ENCODE peak calls at places on chromosomes 12 and 14, in ten cellular contexts. One of them, this sample, is unnamed.

GRCh38 chr12:111482464-111482863 is 76.7 kb downstream of the SH2B3 start:
- DNase-seq in esophagus muscularis mucosa: no peak
- DNase-seq in K562: no peak
- DNase-seq in spleen: no peak
- DNase-seq in stomach: no peak
- DNase-seq in HCT116: no peak
- DNase-seq in suprapubic skin: no peak
- DNase-seq in breast epithelium: no peak
- DNase-seq in transverse colon: no peak
- DNase-seq in GM12878: no peak
- DNase-seq in this sample: no peak

GRCh38 chr12:124814741-124815613 is 48.7 kb downstream of the SCARB1 start:
- DNase-seq in esophagus muscularis mucosa: no peak
- DNase-seq in K562: no peak
- DNase-seq in spleen: no peak
- DNase-seq in stomach: no peak
- DNase-seq in HCT116: no peak
- DNase-seq in suprapubic skin: no peak
- DNase-seq in breast epithelium: no peak
- DNase-seq in transverse colon: peak
- DNase-seq in GM12878: no peak
- DNase-seq in this sample: no peak

GRCh38 chr12:92085040-92085439 is 60.6 kb downstream of the BTG1 start:
- DNase-seq in esophagus muscularis mucosa: no peak
- DNase-seq in K562: no peak
- DNase-seq in spleen: no peak
- DNase-seq in stomach: no peak
- DNase-seq in HCT116: no peak
- DNase-seq in suprapubic skin: no peak
- DNase-seq in breast epithelium: no peak
- DNase-seq in transverse colon: no peak
- DNase-seq in GM12878: no peak
- DNase-seq in this sample: no peak

GRCh38 chr12:113333111-113333750 is 1.7 kb downstream of the SLC8B1 start:
- DNase-seq in esophagus muscularis mucosa: no peak
- DNase-seq in K562: no peak
- DNase-seq in spleen: no peak
- DNase-seq in stomach: no peak
- DNase-seq in HCT116: no peak
- DNase-seq in suprapubic skin: no peak
- DNase-seq in breast epithelium: no peak
- DNase-seq in transverse colon: no peak
- DNase-seq in GM12878: no peak
- DNase-seq in this sample: no peak

GRCh38 chr12:106136263-106136662 is 2.5 kb downstream of the NUAK1 start:
- DNase-seq in esophagus muscularis mucosa: peak
- DNase-seq in K562: peak
- DNase-seq in spleen: peak
- DNase-seq in stomach: peak
- DNase-seq in HCT116: peak
- DNase-seq in suprapubic skin: peak
- DNase-seq in breast epithelium: peak
- DNase-seq in transverse colon: peak
- DNase-seq in GM12878: no peak
- DNase-seq in this sample: peak

GRCh38 chr12:132904718-132905328 is 17.4 kb upstream of the CHFR start:
- DNase-seq in esophagus muscularis mucosa: peak
- DNase-seq in K562: peak
- DNase-seq in spleen: peak
- DNase-seq in stomach: peak
- DNase-seq in HCT116: no peak
- DNase-seq in suprapubic skin: peak
- DNase-seq in breast epithelium: peak
- DNase-seq in transverse colon: peak
- DNase-seq in GM12878: no peak
- DNase-seq in this sample: peak

GRCh38 chr12:10491766-10492165 is 13.9 kb upstream of the EIF2S3B start:
- DNase-seq in esophagus muscularis mucosa: no peak
- DNase-seq in K562: no peak
- DNase-seq in spleen: no peak
- DNase-seq in stomach: no peak
- DNase-seq in HCT116: no peak
- DNase-seq in suprapubic skin: no peak
- DNase-seq in breast epithelium: no peak
- DNase-seq in transverse colon: no peak
- DNase-seq in GM12878: no peak
- DNase-seq in this sample: no peak

GRCh38 chr12:124914392-124915248 is at the start of gene UBC:
- DNase-seq in esophagus muscularis mucosa: peak
- DNase-seq in K562: peak
- DNase-seq in spleen: peak
- DNase-seq in stomach: peak
- DNase-seq in HCT116: peak
- DNase-seq in suprapubic skin: peak
- DNase-seq in breast epithelium: peak
- DNase-seq in transverse colon: peak
- DNase-seq in GM12878: no peak
- DNase-seq in this sample: peak

GRCh38 chr12:122799635-122800243 is 25.4 kb downstream of the CCDC62 start:
- DNase-seq in esophagus muscularis mucosa: no peak
- DNase-seq in K562: no peak
- DNase-seq in spleen: peak
- DNase-seq in stomach: no peak
- DNase-seq in HCT116: no peak
- DNase-seq in suprapubic skin: no peak
- DNase-seq in breast epithelium: no peak
- DNase-seq in transverse colon: no peak
- DNase-seq in GM12878: no peak
- DNase-seq in this sample: no peak

GRCh38 chr14:55073856-55074255 is 22.4 kb downstream of the MAPK1IP1L start:
- DNase-seq in esophagus muscularis mucosa: no peak
- DNase-seq in K562: no peak
- DNase-seq in spleen: no peak
- DNase-seq in stomach: no peak
- DNase-seq in HCT116: no peak
- DNase-seq in suprapubic skin: no peak
- DNase-seq in breast epithelium: peak
- DNase-seq in transverse colon: no peak
- DNase-seq in GM12878: no peak
- DNase-seq in this sample: no peak

GRCh38 chr12:15978431-15978950 is 67.4 kb downstream of the DERA start:
- DNase-seq in esophagus muscularis mucosa: no peak
- DNase-seq in K562: no peak
- DNase-seq in spleen: no peak
- DNase-seq in stomach: no peak
- DNase-seq in HCT116: no peak
- DNase-seq in suprapubic skin: no peak
- DNase-seq in breast epithelium: no peak
- DNase-seq in transverse colon: no peak
- DNase-seq in GM12878: no peak
- DNase-seq in this sample: no peak

GRCh38 chr12:105201389-105201788 is 34.6 kb downstream of the APPL2 start:
- DNase-seq in esophagus muscularis mucosa: no peak
- DNase-seq in K562: no peak
- DNase-seq in spleen: no peak
- DNase-seq in stomach: peak
- DNase-seq in HCT116: no peak
- DNase-seq in suprapubic skin: no peak
- DNase-seq in breast epithelium: no peak
- DNase-seq in transverse colon: no peak
- DNase-seq in GM12878: no peak
- DNase-seq in this sample: no peak

GRCh38 chr14:64663174-64663573 is 41.0 kb upstream of the PLEKHG3 start:
- DNase-seq in esophagus muscularis mucosa: no peak
- DNase-seq in K562: no peak
- DNase-seq in spleen: no peak
- DNase-seq in stomach: no peak
- DNase-seq in HCT116: no peak
- DNase-seq in suprapubic skin: no peak
- DNase-seq in breast epithelium: no peak
- DNase-seq in transverse colon: no peak
- DNase-seq in GM12878: no peak
- DNase-seq in this sample: no peak

GRCh38 chr14:50560929-50561280 is 960 bp downstream of the ATL1 start:
- DNase-seq in esophagus muscularis mucosa: peak
- DNase-seq in K562: peak
- DNase-seq in spleen: peak
- DNase-seq in stomach: peak
- DNase-seq in HCT116: no peak
- DNase-seq in suprapubic skin: peak
- DNase-seq in breast epithelium: peak
- DNase-seq in transverse colon: peak
- DNase-seq in GM12878: no peak
- DNase-seq in this sample: peak

GRCh38 chr14:36383674-36384421 is 63.4 kb upstream of the MBIP start:
- DNase-seq in esophagus muscularis mucosa: no peak
- DNase-seq in K562: no peak
- DNase-seq in spleen: no peak
- DNase-seq in stomach: no peak
- DNase-seq in HCT116: no peak
- DNase-seq in suprapubic skin: no peak
- DNase-seq in breast epithelium: peak
- DNase-seq in transverse colon: no peak
- DNase-seq in GM12878: no peak
- DNase-seq in this sample: no peak

GRCh38 chr14:51652168-51653095 is 722 bp downstream of the FRMD6 start:
- DNase-seq in esophagus muscularis mucosa: no peak
- DNase-seq in K562: no peak
- DNase-seq in spleen: peak
- DNase-seq in stomach: peak
- DNase-seq in HCT116: no peak
- DNase-seq in suprapubic skin: peak
- DNase-seq in breast epithelium: no peak
- DNase-seq in transverse colon: peak
- DNase-seq in GM12878: no peak
- DNase-seq in this sample: peak
- TF ChIP-seq POLR2A in esophagus muscularis mucosa: no peak
- TF ChIP-seq POLR2A in K562: no peak
- TF ChIP-seq POLR2A in spleen: no peak
- TF ChIP-seq POLR2A in stomach: no peak
- TF ChIP-seq POLR2A in HCT116: no peak
- TF ChIP-seq POLR2A in suprapubic skin: no peak
- TF ChIP-seq POLR2A in breast epithelium: no peak
- TF ChIP-seq POLR2A in transverse colon: no peak
- TF ChIP-seq POLR2A in GM12878: no peak
- TF ChIP-seq POLR2A in this sample: no peak

GRCh38 chr12:107631715-107632114 is 53.9 kb upstream of the PWP1 start:
- DNase-seq in esophagus muscularis mucosa: no peak
- DNase-seq in K562: no peak
- DNase-seq in spleen: no peak
- DNase-seq in stomach: no peak
- DNase-seq in HCT116: peak
- DNase-seq in suprapubic skin: no peak
- DNase-seq in breast epithelium: no peak
- DNase-seq in transverse colon: no peak
- DNase-seq in GM12878: no peak
- DNase-seq in this sample: no peak
- TF ChIP-seq POLR2AphosphoS5 in esophagus muscularis mucosa: no peak
- TF ChIP-seq POLR2AphosphoS5 in K562: no peak
- TF ChIP-seq POLR2AphosphoS5 in spleen: no peak
- TF ChIP-seq POLR2AphosphoS5 in stomach: no peak
- TF ChIP-seq POLR2AphosphoS5 in HCT116: no peak
- TF ChIP-seq POLR2AphosphoS5 in suprapubic skin: no peak
- TF ChIP-seq POLR2AphosphoS5 in breast epithelium: no peak
- TF ChIP-seq POLR2AphosphoS5 in transverse colon: no peak
- TF ChIP-seq POLR2AphosphoS5 in GM12878: no peak
- TF ChIP-seq POLR2AphosphoS5 in this sample: no peak

GRCh38 chr12:49131051-49131972 is at the start of gene TUBA1B:
- DNase-seq in esophagus muscularis mucosa: peak
- DNase-seq in K562: peak
- DNase-seq in spleen: peak
- DNase-seq in stomach: peak
- DNase-seq in HCT116: peak
- DNase-seq in suprapubic skin: peak
- DNase-seq in breast epithelium: peak
- DNase-seq in transverse colon: peak
- DNase-seq in GM12878: peak
- DNase-seq in this sample: peak

GRCh38 chr12:49131973-49132461 is 822 bp upstream of the TUBA1B start:
- DNase-seq in esophagus muscularis mucosa: no peak
- DNase-seq in K562: peak
- DNase-seq in spleen: no peak
- DNase-seq in stomach: no peak
- DNase-seq in HCT116: no peak
- DNase-seq in suprapubic skin: no peak
- DNase-seq in breast epithelium: no peak
- DNase-seq in transverse colon: peak
- DNase-seq in GM12878: no peak
- DNase-seq in this sample: no peak

GRCh38 chr12:49129332-49130150 is 1.7 kb downstream of the TUBA1B start:
- DNase-seq in esophagus muscularis mucosa: no peak
- DNase-seq in K562: no peak
- DNase-seq in spleen: no peak
- DNase-seq in stomach: no peak
- DNase-seq in HCT116: no peak
- DNase-seq in suprapubic skin: no peak
- DNase-seq in breast epithelium: no peak
- DNase-seq in transverse colon: no peak
- DNase-seq in GM12878: no peak
- DNase-seq in this sample: no peak

GRCh38 chr12:49133014-49133413 is 1.8 kb upstream of the TUBA1B start:
- DNase-seq in esophagus muscularis mucosa: no peak
- DNase-seq in K562: no peak
- DNase-seq in spleen: no peak
- DNase-seq in stomach: no peak
- DNase-seq in HCT116: no peak
- DNase-seq in suprapubic skin: no peak
- DNase-seq in breast epithelium: no peak
- DNase-seq in transverse colon: no peak
- DNase-seq in GM12878: no peak
- DNase-seq in this sample: no peak

GRCh38 chr12:49130151-49131050 is 794 bp downstream of the TUBA1B start:
- DNase-seq in esophagus muscularis mucosa: peak
- DNase-seq in K562: peak
- DNase-seq in spleen: peak
- DNase-seq in stomach: peak
- DNase-seq in HCT116: peak
- DNase-seq in suprapubic skin: peak
- DNase-seq in breast epithelium: peak
- DNase-seq in transverse colon: peak
- DNase-seq in GM12878: peak
- DNase-seq in this sample: peak
- TF ChIP-seq POLR2A in esophagus muscularis mucosa: peak
- TF ChIP-seq POLR2A in K562: no peak
- TF ChIP-seq POLR2A in spleen: no peak
- TF ChIP-seq POLR2A in stomach: no peak
- TF ChIP-seq POLR2A in HCT116: no peak
- TF ChIP-seq POLR2A in suprapubic skin: no peak
- TF ChIP-seq POLR2A in breast epithelium: no peak
- TF ChIP-seq POLR2A in transverse colon: peak
- TF ChIP-seq POLR2A in GM12878: peak
- TF ChIP-seq POLR2A in this sample: peak

DNA sequence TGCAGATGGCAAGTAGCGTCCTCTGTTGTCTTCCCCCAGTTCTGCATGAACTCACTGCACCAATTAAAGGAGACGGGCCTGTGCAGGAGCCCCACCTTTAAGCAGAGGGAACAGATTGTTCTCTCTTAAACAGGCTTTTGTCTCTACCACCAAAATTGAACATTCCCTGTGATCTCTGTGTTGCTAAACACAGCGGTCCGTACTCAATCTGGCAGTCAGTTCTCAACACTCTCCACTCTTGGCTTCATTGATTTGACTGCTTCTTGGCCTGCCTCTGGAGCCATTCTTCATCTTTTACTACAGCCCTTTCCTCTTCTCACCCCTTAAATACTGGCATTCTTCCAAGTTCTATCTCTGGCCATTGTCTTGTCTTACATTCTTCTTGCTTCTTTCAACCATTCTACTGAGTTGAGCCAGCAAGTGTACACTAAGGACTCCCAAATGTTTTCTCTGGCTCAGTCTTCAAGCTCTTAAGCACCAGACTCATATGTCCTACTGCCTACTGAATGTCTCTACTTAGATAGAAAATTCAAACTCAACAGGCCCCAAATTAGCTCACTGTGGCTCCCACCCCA is 8.0 kb upstream of the NT5DC3 start:
- DNase-seq in esophagus muscularis mucosa: peak
- DNase-seq in K562: no peak
- DNase-seq in spleen: no peak
- DNase-seq in stomach: no peak
- DNase-seq in HCT116: no peak
- DNase-seq in suprapubic skin: no peak
- DNase-seq in breast epithelium: no peak
- DNase-seq in transverse colon: no peak
- DNase-seq in GM12878: no peak
- DNase-seq in this sample: no peak
- TF ChIP-seq POLR2AphosphoS5 in esophagus muscularis mucosa: peak
- TF ChIP-seq POLR2AphosphoS5 in K562: no peak
- TF ChIP-seq POLR2AphosphoS5 in spleen: no peak
- TF ChIP-seq POLR2AphosphoS5 in stomach: no peak
- TF ChIP-seq POLR2AphosphoS5 in HCT116: no peak
- TF ChIP-seq POLR2AphosphoS5 in suprapubic skin: no peak
- TF ChIP-seq POLR2AphosphoS5 in breast epithelium: peak
- TF ChIP-seq POLR2AphosphoS5 in transverse colon: peak
- TF ChIP-seq POLR2AphosphoS5 in GM12878: no peak
- TF ChIP-seq POLR2AphosphoS5 in this sample: no peak

This sample was measured in GM12891.